ENCODE peak calls at places on chromosomes 5 and 9, in ten cellular contexts. S is transverse colon; K is psoas muscle; A is neuronal stem cell; E is breast epithelium; P is CD8-positive, alpha-beta memory T cell; C is naive thymus-derived CD4-positive, alpha-beta T cell; B is tibial nerve; W is gastrocnemius medialis; D is Peyer's patch. U is an unnamed sample.

GRCh38 chr9:136380381-136380780 is 6.9 kb upstream of the CARD9 start:
- DNase-seq in K (no peak), W (no peak), D (no peak), C (no peak), B (no peak), E (no peak), A (no peak), P (no peak), S (no peak), U (no peak)

GRCh38 chr5:58156354-58156753 is 303.5 kb downstream of the PLK2 start:
- DNase-seq in K (no peak), W (no peak), E (no peak), P (no peak), C (no peak), B (no peak), S (no peak), A (no peak), D (no peak), U (no peak)

GRCh38 chr9:93721417-93721965 is 145.1 kb downstream of the PHF2 start:
- DNase-seq in C (no peak), E (no peak), S (no peak), K (no peak), W (no peak), B (no peak), D (no peak), P (no peak), A (no peak), U (no peak)

GRCh38 chr5:95591490-95591901 is 28.4 kb upstream of the GPR150 start:
- DNase-seq in E (no peak), W (no peak), C (no peak), A (no peak), K (no peak), P (no peak), S (no peak), B (no peak), D (no peak), U (no peak)

GRCh38 chr9:104868687-104869404 is 59.1 kb downstream of the ABCA1 start:
- DNase-seq in P (no peak), E (no peak), K (peak; percentile 86), B (peak; percentile 29), C (no peak), D (no peak), W (peak; percentile 78), A (peak; percentile 79), S (peak; percentile 46), U (no peak)

GRCh38 chr5:15991586-15991985 is 188.0 kb downstream of the MARCHF11 start:
- DNase-seq in P (no peak), B (no peak), W (no peak), C (no peak), K (no peak), A (no peak), E (no peak), S (no peak), D (no peak), U (no peak)

GRCh38 chr5:33330992-33331391 is 109.8 kb upstream of the TARS1 start:
- DNase-seq in S (no peak), A (no peak), C (no peak), D (no peak), W (no peak), E (no peak), B (no peak), P (no peak), K (no peak), U (no peak)

GRCh38 chr9:27413507-27414214 is 110.4 kb upstream of the IFNK start:
- DNase-seq in K (no peak), S (no peak), W (no peak), C (no peak), D (no peak), A (no peak), E (no peak), B (no peak), P (no peak), U (no peak)

GRCh38 chr9:86923061-86923460 is 24.2 kb downstream of the GAS1 start:
- DNase-seq in S (no peak), K (no peak), P (no peak), E (no peak), B (no peak), C (no peak), A (no peak), D (no peak), W (no peak), U (no peak)

GRCh38 chr9:116693233-116693731 is 6.2 kb downstream of the TRIM32 start:
- DNase-seq in D (no peak), A (no peak), B (no peak), K (no peak), W (no peak), E (no peak), P (no peak), C (no peak), S (no peak), U (no peak)

GRCh38 chr9:19137282-19137681 is 10.0 kb upstream of the PLIN2 start:
- DNase-seq in E (no peak), S (no peak), W (no peak), P (no peak), D (no peak), C (no peak), B (no peak), A (no peak), K (no peak), U (no peak)

GRCh38 chr5:171512397-171512796 is 93.0 kb downstream of the FGF18 start:
- DNase-seq in C (no peak), E (no peak), D (no peak), K (no peak), W (no peak), P (no peak), A (no peak), S (no peak), B (no peak), U (no peak)

GRCh38 chr5:171513591-171513990 is 94.1 kb downstream of the FGF18 start:
- DNase-seq in P (no peak), W (no peak), S (no peak), C (no peak), E (no peak), D (no peak), A (no peak), B (no peak), K (no peak), U (no peak)

GRCh38 chr5:171505473-171506043 is 86.1 kb downstream of the FGF18 start:
- DNase-seq in B (no peak), K (no peak), P (no peak), S (no peak), E (no peak), D (no peak), W (no peak), C (no peak), A (no peak), U (no peak)

GRCh38 chr5:171509467-171509866 is 90.0 kb downstream of the FGF18 start:
- DNase-seq in C (no peak), E (no peak), A (no peak), D (no peak), S (no peak), K (no peak), W (no peak), P (no peak), B (no peak), U (no peak)
- H3K4me1 ChIP-seq in C (no peaks in the 10 kb centered on the region), E (no peaks in the 10 kb centered on the region), A (no peaks in the 10 kb centered on the region), D (no peaks in the 10 kb centered on the region), S (no peaks in the 10 kb centered on the region), K (no peaks in the 10 kb centered on the region), W (no peaks in the 10 kb centered on the region), P (no peaks in the 10 kb centered on the region), B (no peaks in the 10 kb centered on the region), U (no peaks in the 10 kb centered on the region)

DNA sequence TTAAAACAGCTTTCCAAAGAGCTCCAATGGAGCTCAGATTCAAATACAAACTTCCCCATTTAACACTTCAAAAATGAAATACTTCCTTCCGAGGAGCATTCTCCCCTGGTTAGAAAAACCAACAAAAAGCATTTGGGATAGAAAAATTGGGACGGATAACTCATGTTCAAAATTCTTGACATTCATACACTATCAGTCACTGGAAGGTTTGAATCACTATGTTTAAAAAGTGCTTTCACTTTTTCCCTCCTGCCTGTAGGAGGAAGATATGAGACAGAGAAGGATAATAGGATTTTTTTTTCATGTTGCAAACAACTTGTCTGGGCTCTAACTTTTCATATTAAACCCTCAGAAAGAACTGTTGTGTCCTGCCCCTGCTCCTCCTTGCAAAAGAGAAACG is 412.0 kb downstream of the ACTL7B start:
- DNase-seq in A (no peak), P (no peak), D (no peak), S (no peak), B (no peak), K (no peak), W (no peak), C (no peak), E (no peak), U (no peak)
- H3K4me1 ChIP-seq in A (no peaks in the 10 kb centered on the region), P (no peaks in the 10 kb centered on the region), D (no peaks in the 10 kb centered on the region), S (no peaks in the 10 kb centered on the region), B (peaks cover 68% of the 10 kb centered on the region), K (no peaks in the 10 kb centered on the region), W (no peaks in the 10 kb centered on the region), C (no peaks in the 10 kb centered on the region), E (peaks cover 12% of the 10 kb centered on the region), U (no peaks in the 10 kb centered on the region)

GRCh38 chr9:99745085-99745484 is 76.6 kb upstream of the NR4A3 start:
- DNase-seq in A (no peak), B (no peak), P (no peak), W (no peak), S (no peak), E (no peak), C (no peak), D (no peak), K (no peak), U (no peak)

GRCh38 chr9:99749641-99750040 is 72.0 kb upstream of the NR4A3 start:
- DNase-seq in S (no peak), C (no peak), E (no peak), A (no peak), P (no peak), W (no peak), D (no peak), K (no peak), B (no peak), U (no peak)

GRCh38 chr9:99752710-99753109 is 69.0 kb upstream of the NR4A3 start:
- DNase-seq in A (no peak), W (no peak), S (no peak), K (no peak), D (no peak), P (no peak), C (no peak), E (no peak), B (no peak), U (no peak)

GRCh38 chr9:99748251-99748650 is 73.4 kb upstream of the NR4A3 start:
- DNase-seq in D (no peak), E (no peak), B (no peak), C (no peak), W (no peak), K (no peak), S (no peak), A (no peak), P (no peak), U (no peak)

GRCh38 chr9:99748690-99749089 is 73.0 kb upstream of the NR4A3 start:
- DNase-seq in W (no peak), A (no peak), P (no peak), K (no peak), C (no peak), D (no peak), E (no peak), B (no peak), S (no peak), U (no peak)
- H3K4me1 ChIP-seq in W (no peaks in the 10 kb centered on the region), A (no peaks in the 10 kb centered on the region), P (no peaks in the 10 kb centered on the region), K (no peaks in the 10 kb centered on the region), C (no peaks in the 10 kb centered on the region), D (no peaks in the 10 kb centered on the region), E (no peaks in the 10 kb centered on the region), B (no peaks in the 10 kb centered on the region), S (no peaks in the 10 kb centered on the region), U (no peaks in the 10 kb centered on the region)

DNA sequence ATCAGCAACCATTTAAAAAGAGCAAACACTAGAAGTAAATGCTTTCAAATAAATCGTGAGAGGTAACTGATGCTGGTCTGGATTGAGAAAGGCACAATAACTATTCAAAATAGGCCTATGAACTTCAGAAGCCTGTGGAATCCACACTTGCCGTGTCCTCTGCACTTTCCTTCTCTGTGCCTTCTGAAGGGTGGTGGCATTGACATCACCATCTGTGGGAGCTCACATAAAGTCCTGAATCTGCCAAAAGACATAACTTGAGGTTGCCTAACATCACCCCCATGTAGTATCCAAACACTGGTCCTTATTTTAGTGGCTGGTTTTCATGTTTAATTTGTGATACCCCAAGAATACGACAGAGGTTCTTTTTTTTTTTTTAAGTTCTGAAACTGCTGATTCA is 59.8 kb downstream of the IRF1 start:
- DNase-seq in D (no peak), E (no peak), P (no peak), S (peak; percentile 9), C (no peak), A (no peak), K (no peak), B (no peak), W (no peak), U (no peak)
- H3K4me1 ChIP-seq in D (peaks cover 44% of the 10 kb centered on the region), E (peaks cover 24% of the 10 kb centered on the region), P (peaks cover 95% of the 10 kb centered on the region), S (peaks cover 88% of the 10 kb centered on the region), C (peaks cover 83% of the 10 kb centered on the region), A (peaks cover 4% of the 10 kb centered on the region), K (peaks cover 72% of the 10 kb centered on the region), B (peaks cover 85% of the 10 kb centered on the region), W (peaks cover 71% of the 10 kb centered on the region), U (peaks cover 74% of the 10 kb centered on the region)